ENCODE peak calls at places on chromosomes 4 and X, in six cellular contexts. Q is mesenchymal stem cell, V is neuronal stem cell, A is H9, L is H1, G is trophoblast cell. P is an unnamed sample.

GRCh38 chr4:14924080-14924916 is 78.0 kb upstream of the CPEB2 start:
- DNase-seq in Q (no peak), V (no peak), A (no peak), L (no peak), G (no peak), P (no peak)

GRCh38 chr4:27267435-27268355 is 407.1 kb downstream of the STIM2 start:
- DNase-seq in Q (no peak), V (no peak), A (no peak), L (no peak), G (no peak), P (no peak)

GRCh38 chr4:2373532-2373931 is 44.9 kb downstream of the ZFYVE28 start:
- DNase-seq in Q (no peak), V (no peak), A (no peak), L (no peak), G (no peak), P (no peak)

GRCh38 chr4:27123050-27123768 is 262.6 kb downstream of the STIM2 start:
- DNase-seq in Q (no peak), V (peak), A (peak), L (peak), G (no peak), P (no peak)

GRCh38 chr4:65416875-65417274 is 253.4 kb downstream of the EPHA5 start:
- DNase-seq in Q (no peak), V (no peak), A (peak), L (no peak), G (no peak), P (no peak)

GRCh38 chrX:44203791-44204190 is 139.7 kb downstream of the EFHC2 start:
- DNase-seq in Q (no peak), V (no peak), A (no peak), L (no peak), G (peak), P (no peak)

GRCh38 chrX:147646949-147647717 is 264.6 kb upstream of the FMR1 start:
- DNase-seq in Q (no peak), V (no peak), A (no peak), L (no peak), G (no peak), P (no peak)

GRCh38 chr4:123896446-123897071 is 500.0 kb downstream of the SPRY1 start:
- DNase-seq in Q (no peak), V (no peak), A (no peak), L (no peak), G (no peak), P (no peak)

GRCh38 chr4:183249854-183250253 is 70.2 kb downstream of the CLDN22 start:
- DNase-seq in Q (peak), V (no peak), A (no peak), L (no peak), G (peak), P (peak)

GRCh38 chr4:22483551-22483981 is 32.3 kb downstream of the ADGRA3 start:
- DNase-seq in Q (peak), V (no peak), A (no peak), L (no peak), G (no peak), P (peak)

GRCh38 chr4:189304755-189305154 is 635.9 kb upstream of the FRG1 start:
- DNase-seq in Q (peak), V (no peak), A (no peak), L (no peak), G (peak), P (peak)

GRCh38 chr4:137934921-137935320 is 307.2 kb downstream of the SLC7A11 start:
- DNase-seq in Q (no peak), V (no peak), A (no peak), L (no peak), G (no peak), P (no peak)

GRCh38 chrX:39000802-39001201 is 199.5 kb downstream of the MID1IP1 start:
- DNase-seq in Q (peak), V (no peak), A (no peak), L (no peak), G (no peak), P (peak)

GRCh38 chr4:61950625-61951024 is 750.5 kb downstream of the ADGRL3 start:
- DNase-seq in Q (no peak), V (no peak), A (peak), L (no peak), G (no peak), P (no peak)

GRCh38 chr4:186201535-186202230 is 10.3 kb downstream of the CYP4V2 start:
- DNase-seq in Q (peak), V (peak), A (peak), L (no peak), G (peak), P (peak)

GRCh38 chrX:10633722-10634121 is 13.3 kb upstream of the MID1 start:
- DNase-seq in Q (peak), V (no peak), A (no peak), L (no peak), G (no peak), P (peak)

GRCh38 chr4:3134201-3134600 is 59.7 kb downstream of the HTT start:
- DNase-seq in Q (no peak), V (no peak), A (no peak), L (no peak), G (no peak), P (no peak)

GRCh38 chrX:148466292-148466691 is 34.1 kb upstream of the AFF2 start:
- DNase-seq in Q (no peak), V (no peak), A (no peak), L (no peak), G (no peak), P (no peak)

GRCh38 chr4:173039617-173040176 is 128.9 kb upstream of the GALNT7 start:
- DNase-seq in Q (no peak), V (no peak), A (no peak), L (no peak), G (no peak), P (no peak)

GRCh38 chrX:47958943-47959342 is 44.8 kb downstream of the ZNF182 start:
- DNase-seq in Q (no peak), V (no peak), A (peak), L (no peak), G (peak), P (no peak)

GRCh38 chr4:68963389-68963788 is 11.8 kb upstream of the UGT2A3 start:
- DNase-seq in Q (no peak), V (no peak), A (no peak), L (no peak), G (no peak), P (no peak)

GRCh38 chr4:95732061-95732460 is 107.8 kb upstream of the PDHA2 start:
- DNase-seq in Q (peak), V (no peak), A (no peak), L (no peak), G (no peak), P (no peak)

GRCh38 chr4:1683371-1683902 is 676 bp downstream of the FAM53A start:
- DNase-seq in Q (peak), V (peak), A (peak), L (no peak), G (peak), P (peak)

GRCh38 chrX:140918398-140919043 is 83.9 kb upstream of the SPANXB1 start:
- DNase-seq in Q (peak), V (peak), A (peak), L (peak), G (peak), P (peak)

GRCh38 chrX:104742345-104742744 is 176.3 kb downstream of the IL1RAPL2 start:
- DNase-seq in Q (peak), V (no peak), A (no peak), L (no peak), G (no peak), P (no peak)

GRCh38 chrX:97629597-97629985 is 745.9 kb downstream of the RPA4 start:
- DNase-seq in Q (no peak), V (no peak), A (no peak), L (no peak), G (no peak), P (no peak)
- H2AFZ ChIP-seq in Q (no peak), V (no peak), A (no peak), L (no peak), G (no peak), P (no peak)

DNA sequence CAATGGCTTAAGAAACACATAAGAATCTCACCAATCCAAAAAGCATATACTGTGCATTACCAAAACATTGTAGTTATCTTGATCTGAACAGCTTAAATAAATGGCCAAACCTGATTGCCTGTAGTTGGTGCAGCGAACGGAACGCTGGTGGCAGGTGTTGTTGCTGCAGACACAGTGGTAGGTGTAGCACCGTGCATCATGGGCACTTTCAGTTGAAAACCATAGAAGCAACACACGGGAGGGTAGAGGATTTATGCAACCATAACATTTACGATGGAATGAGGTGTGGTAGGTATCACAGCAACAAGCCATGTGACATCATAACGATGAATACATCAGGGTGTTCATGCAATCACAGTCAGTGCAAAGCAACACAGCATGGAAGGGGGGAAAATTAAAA is 106.8 kb downstream of the MBNL3 start:
- DNase-seq in Q (no peak), V (no peak), A (no peak), L (no peak), G (peak), P (no peak)
- H4K8ac ChIP-seq in Q (no peak), V (no peak), A (no peak), L (no peak), G (no peak), P (no peak)

GRCh38 chr4:8332038-8332857 is 62.7 kb downstream of the HTRA3 start:
- DNase-seq in Q (no peak), V (no peak), A (no peak), L (no peak), G (no peak), P (no peak)
- H2AFZ ChIP-seq in Q (no peak), V (no peak), A (no peak), L (no peak), G (no peak), P (no peak)

GRCh38 chrX:12439396-12439795 is 301.1 kb downstream of the FRMPD4 start:
- DNase-seq in Q (no peak), V (no peak), A (no peak), L (no peak), G (no peak), P (no peak)
- H4K8ac ChIP-seq in Q (no peak), V (no peak), A (no peak), L (no peak), G (no peak), P (no peak)

GRCh38 chrX:40130207-40130606 is 32.4 kb upstream of the BCOR start:
- DNase-seq in Q (peak), V (no peak), A (no peak), L (no peak), G (peak), P (peak)

GRCh38 chrX:40127052-40127451 is 29.3 kb upstream of the BCOR start:
- DNase-seq in Q (no peak), V (no peak), A (no peak), L (no peak), G (no peak), P (no peak)

GRCh38 chrX:40131644-40132376 is 34.1 kb upstream of the BCOR start:
- DNase-seq in Q (peak), V (no peak), A (no peak), L (no peak), G (no peak), P (no peak)

GRCh38 chrX:40132751-40133150 is 35.0 kb upstream of the BCOR start:
- DNase-seq in Q (peak), V (no peak), A (no peak), L (no peak), G (no peak), P (peak)
- H2AFZ ChIP-seq in Q (no peak), V (no peak), A (no peak), L (no peak), G (no peak), P (peak)

DNA sequence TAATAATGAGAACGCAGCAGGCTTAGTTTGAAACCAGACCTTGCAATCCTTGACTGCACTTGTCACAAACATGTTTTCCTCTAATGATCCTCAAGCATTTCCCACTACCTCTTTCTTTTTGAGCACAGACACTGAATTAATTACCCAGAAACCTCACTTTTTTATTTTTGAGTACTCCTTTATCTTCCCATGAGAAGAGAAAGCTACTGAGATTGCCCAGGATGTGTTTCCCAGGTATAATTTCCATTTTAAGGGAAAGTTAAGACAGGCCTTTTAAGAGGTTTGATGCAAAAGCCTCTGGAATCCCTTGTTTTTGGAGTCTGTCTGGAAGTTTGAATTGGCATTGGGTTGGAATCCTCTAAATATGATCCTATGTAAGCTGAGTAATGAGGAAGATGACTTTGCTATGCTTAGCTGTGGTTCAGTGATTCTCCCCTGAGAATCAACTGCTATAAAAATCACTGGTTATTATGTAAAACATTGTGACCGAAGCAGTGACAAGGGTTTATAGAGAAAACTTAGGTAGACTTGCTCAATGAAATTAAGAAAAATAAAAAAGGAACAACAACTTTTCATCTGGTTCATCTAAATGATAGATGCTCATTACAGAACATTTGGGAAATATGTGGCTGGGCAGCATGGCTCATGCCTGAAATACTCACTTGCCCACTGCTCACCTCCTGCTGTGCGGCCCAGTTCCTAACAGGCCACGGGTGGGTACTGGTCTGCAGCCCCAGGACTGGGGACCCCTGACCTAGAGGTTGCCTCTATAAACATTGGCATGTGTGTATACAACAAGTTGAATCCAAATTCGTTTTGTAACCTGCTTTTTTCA is 10.8 kb upstream of the RHOH start:
- DNase-seq in Q (no peak), V (no peak), A (no peak), L (no peak), G (no peak), P (peak)
- H4K8ac ChIP-seq in Q (no peak), V (no peak), A (no peak), L (no peak), G (no peak), P (no peak)

GRCh38 chr4:98556451-98556850 is 102.0 kb downstream of the TSPAN5 start:
- DNase-seq in Q (no peak), V (no peak), A (no peak), L (no peak), G (no peak), P (no peak)
- H2AFZ ChIP-seq in Q (no peak), V (no peak), A (no peak), L (no peak), G (no peak), P (no peak)

DNA sequence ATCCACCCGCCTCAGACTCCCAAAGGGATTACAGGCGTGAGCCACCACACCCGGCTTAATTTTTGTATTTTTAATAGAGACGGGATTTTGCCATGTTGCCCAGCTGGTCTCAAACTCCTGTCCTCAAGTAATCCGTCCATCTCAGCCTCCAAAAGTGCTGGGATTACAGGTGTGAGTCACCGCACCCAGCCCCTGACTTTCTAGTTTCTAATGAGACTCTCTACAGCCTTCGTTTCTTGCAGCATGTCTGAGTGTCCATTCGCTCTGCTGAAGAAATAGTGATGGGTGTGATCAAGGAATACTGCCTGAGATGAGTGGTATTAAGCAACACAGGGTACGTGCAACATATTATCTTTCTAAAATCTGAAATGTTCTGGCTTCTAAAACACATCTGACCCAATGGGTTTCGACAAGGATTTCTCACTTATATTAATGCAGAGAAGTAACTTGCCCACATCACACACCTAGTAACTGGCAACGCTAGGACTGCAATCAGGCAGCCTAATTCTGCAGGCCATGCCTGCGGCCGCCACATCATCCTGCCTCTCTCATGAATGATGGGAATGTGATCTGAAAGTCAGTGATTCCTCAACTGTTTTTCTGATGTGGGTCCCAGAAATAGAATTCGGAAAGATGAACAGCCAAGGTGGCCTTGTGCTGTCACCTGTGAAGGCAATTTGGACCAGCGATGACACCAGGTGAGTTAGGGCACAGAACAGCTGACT is 74.3 kb downstream of the RBM47 start:
- DNase-seq in Q (no peak), V (no peak), A (no peak), L (no peak), G (peak), P (no peak)
- H4K8ac ChIP-seq in Q (no peak), V (no peak), A (no peak), L (peak), G (no peak), P (no peak)

GRCh38 chr4:187883836-187884235 is 111.7 kb upstream of the ZFP42 start:
- DNase-seq in Q (no peak), V (no peak), A (peak), L (no peak), G (no peak), P (no peak)

GRCh38 chr4:187887886-187888285 is 107.7 kb upstream of the ZFP42 start:
- DNase-seq in Q (no peak), V (no peak), A (no peak), L (no peak), G (no peak), P (no peak)

GRCh38 chr4:187883049-187883448 is 112.5 kb upstream of the ZFP42 start:
- DNase-seq in Q (no peak), V (no peak), A (no peak), L (no peak), G (no peak), P (no peak)
- H2AFZ ChIP-seq in Q (no peak), V (no peak), A (no peak), L (no peak), G (no peak), P (no peak)